ENCODE peak calls at places on chromosomes 6 and 20, in seven cellular contexts. S is tibial artery, Q is astrocyte of the spinal cord, E is astrocyte, F is A673, W is breast epithelium, N is choroid plexus epithelial cell. X is an unnamed sample.

GRCh38 chr20:48791014-48791413 is 36.8 kb downstream of the PREX1 start:
- DNase-seq in S (no peak), Q (peak), E (peak), F (peak), W (no peak), N (peak), X (no peak)

GRCh38 chr6:44298055-44298803 is 14.9 kb downstream of the AARS2 start:
- DNase-seq in S (no peak), Q (no peak), E (no peak), F (no peak), W (no peak), N (peak), X (no peak)

GRCh38 chr6:168905451-168906090 is 348.1 kb downstream of the THBS2 start:
- DNase-seq in S (no peak), Q (no peak), E (peak), F (no peak), W (no peak), N (peak), X (no peak)

GRCh38 chr20:20413801-20414200 is 45.9 kb downstream of the INSM1 start:
- DNase-seq in S (no peak), Q (no peak), E (peak), F (peak), W (no peak), N (no peak), X (no peak)

GRCh38 chr20:46689754-46690085 is 476 bp upstream of the TP53RK start:
- DNase-seq in S (no peak), Q (no peak), E (no peak), F (no peak), W (no peak), N (no peak), X (no peak)

GRCh38 chr6:48110436-48111142 is 408 bp downstream of the PTCHD4 start:
- DNase-seq in S (no peak), Q (no peak), E (no peak), F (no peak), W (no peak), N (peak), X (no peak)

GRCh38 chr20:43939762-43940121 is 25.1 kb downstream of the TOX2 start:
- DNase-seq in S (no peak), Q (no peak), E (no peak), F (no peak), W (no peak), N (peak), X (no peak)

GRCh38 chr6:20444786-20445271 is 43.1 kb downstream of the E2F3 start:
- DNase-seq in S (no peak), Q (no peak), E (no peak), F (no peak), W (no peak), N (no peak), X (no peak)

GRCh38 chr20:49712918-49713778 is 530 bp downstream of the B4GALT5 start:
- DNase-seq in S (peak), Q (no peak), E (no peak), F (peak), W (peak), N (peak), X (peak)

GRCh38 chr6:56899311-56899710 is 55.6 kb upstream of the BEND6 start:
- DNase-seq in S (no peak), Q (peak), E (peak), F (no peak), W (no peak), N (peak), X (no peak)

GRCh38 chr20:50320910-50321796 is 130.5 kb downstream of the CEBPB start:
- DNase-seq in S (peak), Q (peak), E (peak), F (no peak), W (peak), N (peak), X (no peak)

GRCh38 chr6:110524305-110524704 is 47.9 kb upstream of the SLC22A16 start:
- DNase-seq in S (no peak), Q (no peak), E (no peak), F (no peak), W (no peak), N (no peak), X (no peak)

GRCh38 chr6:110560239-110561015 is 84.0 kb upstream of the SLC22A16 start:
- DNase-seq in S (no peak), Q (no peak), E (no peak), F (no peak), W (no peak), N (no peak), X (no peak)

GRCh38 chr20:62570403-62570802 is 71.9 kb upstream of the SLCO4A1 start:
- DNase-seq in S (no peak), Q (no peak), E (no peak), F (no peak), W (no peak), N (no peak), X (no peak)

GRCh38 chr6:82588020-82588419 is 224.4 kb downstream of the TPBG start:
- DNase-seq in S (no peak), Q (no peak), E (no peak), F (no peak), W (no peak), N (no peak), X (no peak)

GRCh38 chr6:82588859-82589412 is 225.3 kb downstream of the TPBG start:
- DNase-seq in S (no peak), Q (no peak), E (no peak), F (no peak), W (no peak), N (no peak), X (no peak)

DNA sequence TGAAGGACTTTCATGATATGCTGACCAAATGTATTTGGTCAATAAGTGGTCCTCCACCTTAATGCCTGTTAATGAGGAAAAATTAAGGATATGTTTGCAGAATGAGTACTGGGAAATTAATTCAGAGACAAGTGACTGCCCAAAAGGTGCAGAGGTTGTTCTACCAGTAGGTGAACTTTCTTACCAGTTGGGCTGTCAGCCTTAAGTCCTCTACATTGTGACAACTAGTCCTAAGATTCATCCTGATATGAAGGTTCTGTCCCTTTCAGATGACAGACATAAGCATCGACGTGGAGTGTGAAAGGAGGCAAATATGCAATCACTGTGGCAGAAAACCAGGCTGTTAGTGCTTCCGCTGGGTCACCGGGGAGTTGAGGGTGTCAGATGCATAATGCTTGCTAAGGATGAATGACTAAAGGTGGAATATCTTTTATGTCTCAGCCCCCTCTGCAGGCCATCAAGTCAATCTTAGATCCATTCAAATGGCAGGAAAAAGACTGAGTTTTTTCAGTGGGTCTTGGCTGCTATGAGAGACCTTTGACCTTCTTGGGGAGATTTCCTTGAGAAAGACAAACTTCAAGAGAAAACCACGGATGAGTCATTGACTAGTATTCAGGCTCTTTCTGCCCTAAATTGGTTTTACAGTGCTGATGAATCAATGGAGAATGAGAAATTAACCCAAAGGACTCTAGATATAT is 226.0 kb downstream of the TPBG start:
- DNase-seq in S (no peak), Q (peak), E (peak), F (peak), W (no peak), N (peak), X (peak)
- TF ChIP-seq CTCF in S (no peak), Q (peak), E (peak), F (peak), W (no peak), N (peak), X (peak)

GRCh38 chr6:13863699-13864155 is 49.4 kb upstream of the MCUR1 start:
- DNase-seq in S (no peak), Q (no peak), E (no peak), F (no peak), W (no peak), N (no peak), X (no peak)

GRCh38 chr6:13865132-13865531 is 50.8 kb upstream of the MCUR1 start:
- DNase-seq in S (no peak), Q (no peak), E (no peak), F (no peak), W (no peak), N (no peak), X (no peak)

GRCh38 chr6:13870185-13870584 is 54.6 kb upstream of the RNF182 start:
- DNase-seq in S (no peak), Q (no peak), E (no peak), F (no peak), W (no peak), N (no peak), X (no peak)

GRCh38 chr6:13868236-13868635 is 53.9 kb upstream of the MCUR1 start:
- DNase-seq in S (no peak), Q (no peak), E (no peak), F (no peak), W (no peak), N (no peak), X (no peak)

GRCh38 chr6:13866291-13866690 is 51.9 kb upstream of the MCUR1 start:
- DNase-seq in S (no peak), Q (no peak), E (no peak), F (no peak), W (no peak), N (no peak), X (no peak)
- H3K4me3 ChIP-seq in S (no peak), Q (no peak), E (no peak), F (no peak), W (no peak), N (no peak), X (no peak)

GRCh38 chr20:24782801-24783630 is 166.1 kb upstream of the CST7 start:
- DNase-seq in S (peak), Q (peak), E (peak), F (no peak), W (no peak), N (peak), X (no peak)
- TF ChIP-seq CTCF in S (no peak), Q (peak), E (no peak), F (peak), W (no peak), N (peak), X (peak)

GRCh38 chr6:152146385-152146784 is 338.9 kb downstream of the ESR1 start:
- DNase-seq in S (no peak), Q (peak), E (peak), F (no peak), W (no peak), N (peak), X (no peak)
- H3K4me3 ChIP-seq in S (no peak), Q (no peak), E (no peak), F (no peak), W (no peak), N (no peak), X (no peak)

GRCh38 chr20:2816583-2817340 is 598 bp downstream of the TMEM239 start:
- DNase-seq in S (peak), Q (no peak), E (no peak), F (no peak), W (no peak), N (no peak), X (no peak)
- TF ChIP-seq CTCF in S (no peak), Q (no peak), E (no peak), F (no peak), W (no peak), N (peak), X (peak)

GRCh38 chr6:27141472-27142015 is 106.0 kb upstream of the PRSS16 start:
- DNase-seq in S (no peak), Q (no peak), E (no peak), F (no peak), W (no peak), N (no peak), X (no peak)

GRCh38 chr6:27146706-27147507 is 100.6 kb upstream of the PRSS16 start:
- DNase-seq in S (peak), Q (peak), E (peak), F (peak), W (peak), N (peak), X (peak)

GRCh38 chr6:27143474-27144026 is 104.0 kb upstream of the PRSS16 start:
- DNase-seq in S (no peak), Q (no peak), E (no peak), F (no peak), W (no peak), N (no peak), X (no peak)

GRCh38 chr6:27145731-27146455 is 101.6 kb upstream of the PRSS16 start:
- DNase-seq in S (peak), Q (peak), E (peak), F (peak), W (peak), N (peak), X (peak)

DNA sequence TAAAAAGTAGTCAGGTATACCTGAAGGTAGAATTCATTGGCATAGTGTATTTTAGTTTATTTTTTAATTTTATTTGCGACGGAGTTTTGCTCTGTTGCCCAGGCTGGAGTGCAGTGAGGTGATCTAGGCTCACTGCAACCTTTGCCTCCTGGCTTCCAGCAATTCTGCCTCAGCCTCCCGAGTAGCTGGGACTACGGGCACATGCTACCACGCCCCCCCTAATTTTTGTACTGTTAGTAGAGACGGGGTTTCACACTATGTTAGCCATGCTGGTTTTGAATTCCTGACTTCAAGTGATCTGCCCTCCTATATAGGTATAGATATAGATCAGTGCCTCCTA is 102.8 kb upstream of the PRSS16 start:
- DNase-seq in S (no peak), Q (no peak), E (no peak), F (peak), W (no peak), N (no peak), X (no peak)
- H3K4me3 ChIP-seq in S (peak), Q (peak), E (peak), F (peak), W (peak), N (peak), X (peak)

DNA sequence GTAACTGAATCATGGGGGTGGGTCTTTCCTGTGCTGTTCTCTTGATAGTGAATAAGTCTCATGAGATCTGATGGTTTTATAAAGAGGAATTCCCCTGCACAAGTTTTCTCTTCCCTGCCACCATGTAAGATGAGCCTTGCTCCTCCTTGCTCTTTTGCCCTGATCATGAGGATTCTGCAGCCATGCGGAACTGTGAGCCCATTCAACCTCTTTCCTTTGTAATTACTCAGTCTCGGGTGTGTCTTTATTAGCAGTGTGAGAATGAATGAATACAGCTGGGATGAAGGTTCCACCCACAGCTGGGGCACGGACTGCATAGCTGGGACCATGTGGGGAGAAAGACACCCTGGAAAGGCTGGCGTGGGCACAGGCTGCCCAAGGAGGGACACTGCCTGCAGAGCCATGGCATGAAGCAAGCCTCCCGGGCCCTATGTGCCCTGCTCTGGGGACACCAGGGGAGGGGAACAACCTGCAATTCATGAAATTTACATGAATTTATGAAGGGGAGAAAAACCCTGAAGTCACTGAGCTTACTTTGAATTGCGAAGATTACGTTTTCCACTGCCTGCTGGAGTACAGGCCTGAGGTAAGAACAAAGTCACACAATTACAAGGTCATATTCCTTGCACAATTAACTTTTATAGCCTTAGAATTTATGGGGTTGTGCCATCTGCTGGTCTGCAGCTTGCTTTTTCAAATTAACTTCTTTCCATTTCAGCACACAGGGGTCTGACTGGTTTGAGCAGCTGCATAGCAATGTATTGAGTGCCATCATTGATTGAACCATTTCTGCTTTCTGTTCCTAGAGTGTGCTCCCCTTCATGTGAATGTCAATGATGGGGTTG is 46.2 kb downstream of the SLC22A1 start:
- DNase-seq in S (no peak), Q (no peak), E (no peak), F (no peak), W (no peak), N (peak), X (no peak)
- TF ChIP-seq CTCF in S (no peak), Q (no peak), E (no peak), F (no peak), W (no peak), N (peak), X (no peak)

DNA sequence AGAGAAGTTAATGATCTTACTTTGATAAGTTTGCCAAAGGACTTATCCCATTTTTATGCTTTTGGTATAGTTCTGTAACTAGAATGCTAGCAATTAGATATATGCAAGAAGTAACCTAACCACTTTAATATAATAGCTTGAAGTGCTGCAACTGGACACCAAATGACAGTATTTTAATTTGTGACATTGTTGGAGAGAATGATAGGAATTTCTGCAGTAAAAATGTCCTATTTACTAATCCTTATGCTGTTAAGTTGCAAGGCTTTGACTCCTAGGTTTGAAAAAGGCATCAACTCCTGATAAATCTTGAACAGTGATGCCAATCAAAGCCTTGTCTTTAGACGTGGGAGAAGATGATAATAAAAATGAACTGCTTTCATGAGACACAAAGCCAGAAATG is 726.0 kb upstream of the GJE1 start:
- DNase-seq in S (no peak), Q (no peak), E (no peak), F (no peak), W (no peak), N (no peak), X (no peak)
- H3K4me3 ChIP-seq in S (no peak), Q (no peak), E (no peak), F (no peak), W (no peak), N (no peak), X (no peak)

X was measured in GM06990.